ENCODE peak calls at places on chromosome 12, in four cellular contexts. One of them, this sample, is unnamed.
A peak's percentile ranks its signal among the peaks of the same experiment; 100 is the strongest.

GRCh38 chr12:46677749-46678148 is 148.0 kb downstream of the SLC38A4 start:
- DNase-seq in SK-N-SH: peak; percentile 9
- DNase-seq in GM23248: peak; percentile 34
- DNase-seq in neural progenitor cell: no peak
- DNase-seq in this sample: no peak

GRCh38 chr12:113232787-113233585 is 11.7 kb downstream of the TPCN1 start:
- DNase-seq in neural progenitor cell: peak; percentile 57
- DNase-seq in SK-N-SH: no peak
- DNase-seq in GM23248: peak; percentile 87
- DNase-seq in this sample: no peak

GRCh38 chr12:123966596-123966995 is 6.0 kb downstream of the CCDC92 start:
- DNase-seq in GM23248: peak; percentile 91
- DNase-seq in neural progenitor cell: no peak
- DNase-seq in SK-N-SH: no peak
- DNase-seq in this sample: no peak

GRCh38 chr12:70507442-70507841 is 129.8 kb downstream of the PTPRB start:
- DNase-seq in GM23248: no peak
- DNase-seq in SK-N-SH: no peak
- DNase-seq in neural progenitor cell: no peak
- DNase-seq in this sample: no peak

GRCh38 chr12:122172262-122172939 is 1.6 kb downstream of the IL31 start:
- DNase-seq in GM23248: no peak
- DNase-seq in neural progenitor cell: no peak
- DNase-seq in SK-N-SH: no peak
- DNase-seq in this sample: no peak

GRCh38 chr12:132315507-132315906 is 13.9 kb downstream of the GALNT9 start:
- DNase-seq in SK-N-SH: no peak
- DNase-seq in neural progenitor cell: no peak
- DNase-seq in GM23248: no peak
- DNase-seq in this sample: no peak

GRCh38 chr12:122148657-122149056 is 25.4 kb downstream of the IL31 start:
- DNase-seq in SK-N-SH: no peak
- DNase-seq in neural progenitor cell: no peak
- DNase-seq in GM23248: peak; percentile 14
- DNase-seq in this sample: no peak

GRCh38 chr12:124529595-124530276 is 37.7 kb downstream of the NCOR2 start:
- DNase-seq in neural progenitor cell: no peak
- DNase-seq in SK-N-SH: no peak
- DNase-seq in GM23248: no peak
- DNase-seq in this sample: peak; percentile 6

GRCh38 chr12:107322063-107322462 is 228.7 kb upstream of the CRY1 start:
- DNase-seq in neural progenitor cell: no peak
- DNase-seq in SK-N-SH: no peak
- DNase-seq in GM23248: no peak
- DNase-seq in this sample: no peak

GRCh38 chr12:82028772-82029171 is 269.6 kb upstream of the PPFIA2 start:
- DNase-seq in SK-N-SH: no peak
- DNase-seq in neural progenitor cell: no peak
- DNase-seq in GM23248: no peak
- DNase-seq in this sample: no peak

GRCh38 chr12:88111074-88111652 is 30.7 kb downstream of the CEP290 start:
- DNase-seq in SK-N-SH: peak; percentile 25
- DNase-seq in neural progenitor cell: peak; percentile 8
- DNase-seq in GM23248: peak; percentile 72
- DNase-seq in this sample: peak; percentile 71

GRCh38 chr12:118061876-118062791 is 1.2 kb upstream of the WSB2 start:
- DNase-seq in GM23248: peak; percentile 75
- DNase-seq in SK-N-SH: peak; percentile 62
- DNase-seq in neural progenitor cell: peak; percentile 70
- DNase-seq in this sample: no peak

GRCh38 chr12:4961311-4961710 is 51.6 kb downstream of the KCNA1 start:
- DNase-seq in SK-N-SH: no peak
- DNase-seq in neural progenitor cell: no peak
- DNase-seq in GM23248: no peak
- DNase-seq in this sample: no peak

GRCh38 chr12:29270446-29270845 is 110.5 kb downstream of the ERGIC2 start:
- DNase-seq in GM23248: no peak
- DNase-seq in SK-N-SH: no peak
- DNase-seq in neural progenitor cell: no peak
- DNase-seq in this sample: no peak

GRCh38 chr12:101653503-101653902 is 43.9 kb upstream of the CHPT1 start:
- DNase-seq in SK-N-SH: no peak
- DNase-seq in GM23248: no peak
- DNase-seq in neural progenitor cell: no peak
- DNase-seq in this sample: no peak

GRCh38 chr12:9673404-9674225 is 4.1 kb downstream of the CLEC2D start:
- DNase-seq in GM23248: peak; percentile 89
- DNase-seq in SK-N-SH: peak; percentile 23
- DNase-seq in neural progenitor cell: no peak
- DNase-seq in this sample: peak; percentile 56

GRCh38 chr12:95178136-95178535 is 39.1 kb downstream of the FGD6 start:
- DNase-seq in SK-N-SH: no peak
- DNase-seq in GM23248: no peak
- DNase-seq in neural progenitor cell: no peak
- DNase-seq in this sample: no peak

GRCh38 chr12:128077211-128077916 is 189.6 kb upstream of the TMEM132C start:
- DNase-seq in neural progenitor cell: no peak
- DNase-seq in SK-N-SH: no peak
- DNase-seq in GM23248: no peak
- DNase-seq in this sample: no peak

GRCh38 chr12:112419269-112420133 is 754 bp downstream of the PTPN11 start:
- DNase-seq in SK-N-SH: no peak
- DNase-seq in GM23248: peak; percentile 93
- DNase-seq in neural progenitor cell: peak; percentile 75
- DNase-seq in this sample: peak; percentile 19

GRCh38 chr12:119061208-119061796 is 80.0 kb downstream of the SRRM4 start:
- DNase-seq in neural progenitor cell: peak; percentile 89
- DNase-seq in SK-N-SH: no peak
- DNase-seq in GM23248: peak; percentile 47
- DNase-seq in this sample: peak; percentile 13

GRCh38 chr12:104863549-104863948 is 94.5 kb downstream of the SLC41A2 start:
- DNase-seq in neural progenitor cell: no peak
- DNase-seq in SK-N-SH: no peak
- DNase-seq in GM23248: peak; percentile 69
- DNase-seq in this sample: no peak

GRCh38 chr12:79140711-79141110 is 276.1 kb downstream of the SYT1 start:
- DNase-seq in neural progenitor cell: no peak
- DNase-seq in GM23248: no peak
- DNase-seq in SK-N-SH: no peak
- DNase-seq in this sample: no peak

GRCh38 chr12:3241621-3242020 is 164.4 kb downstream of the TSPAN9 start:
- DNase-seq in GM23248: no peak
- DNase-seq in SK-N-SH: no peak
- DNase-seq in neural progenitor cell: no peak
- DNase-seq in this sample: no peak

GRCh38 chr12:106418970-106419369 is 61.4 kb downstream of the POLR3B start:
- DNase-seq in SK-N-SH: no peak
- DNase-seq in neural progenitor cell: no peak
- DNase-seq in GM23248: no peak
- DNase-seq in this sample: no peak

GRCh38 chr12:95446511-95446910 is 27.4 kb upstream of the METAP2 start:
- DNase-seq in GM23248: no peak
- DNase-seq in neural progenitor cell: peak; percentile 77
- DNase-seq in SK-N-SH: peak; percentile 22
- DNase-seq in this sample: no peak

GRCh38 chr12:106973545-106973944 is 13.4 kb downstream of the MTERF2 start:
- DNase-seq in SK-N-SH: no peak
- DNase-seq in GM23248: no peak
- DNase-seq in neural progenitor cell: no peak
- DNase-seq in this sample: no peak

GRCh38 chr12:113239288-113239771 is 18.1 kb downstream of the TPCN1 start:
- DNase-seq in SK-N-SH: no peak
- DNase-seq in neural progenitor cell: no peak
- DNase-seq in GM23248: no peak
- DNase-seq in this sample: no peak

GRCh38 chr12:121795029-121795977 is 1.8 kb upstream of the RHOF start:
- DNase-seq in neural progenitor cell: peak; percentile 81
- DNase-seq in SK-N-SH: peak; percentile 86
- DNase-seq in GM23248: peak; percentile 82
- DNase-seq in this sample: peak; percentile 50

GRCh38 chr12:13839937-13840336 is 141.5 kb downstream of the GRIN2B start:
- DNase-seq in neural progenitor cell: no peak
- DNase-seq in GM23248: no peak
- DNase-seq in SK-N-SH: no peak
- DNase-seq in this sample: no peak

GRCh38 chr12:122886851-122887816 is 8.8 kb downstream of the VPS37B start:
- DNase-seq in neural progenitor cell: peak; percentile 52
- DNase-seq in GM23248: peak; percentile 56
- DNase-seq in SK-N-SH: no peak
- DNase-seq in this sample: peak; percentile 86

DNA sequence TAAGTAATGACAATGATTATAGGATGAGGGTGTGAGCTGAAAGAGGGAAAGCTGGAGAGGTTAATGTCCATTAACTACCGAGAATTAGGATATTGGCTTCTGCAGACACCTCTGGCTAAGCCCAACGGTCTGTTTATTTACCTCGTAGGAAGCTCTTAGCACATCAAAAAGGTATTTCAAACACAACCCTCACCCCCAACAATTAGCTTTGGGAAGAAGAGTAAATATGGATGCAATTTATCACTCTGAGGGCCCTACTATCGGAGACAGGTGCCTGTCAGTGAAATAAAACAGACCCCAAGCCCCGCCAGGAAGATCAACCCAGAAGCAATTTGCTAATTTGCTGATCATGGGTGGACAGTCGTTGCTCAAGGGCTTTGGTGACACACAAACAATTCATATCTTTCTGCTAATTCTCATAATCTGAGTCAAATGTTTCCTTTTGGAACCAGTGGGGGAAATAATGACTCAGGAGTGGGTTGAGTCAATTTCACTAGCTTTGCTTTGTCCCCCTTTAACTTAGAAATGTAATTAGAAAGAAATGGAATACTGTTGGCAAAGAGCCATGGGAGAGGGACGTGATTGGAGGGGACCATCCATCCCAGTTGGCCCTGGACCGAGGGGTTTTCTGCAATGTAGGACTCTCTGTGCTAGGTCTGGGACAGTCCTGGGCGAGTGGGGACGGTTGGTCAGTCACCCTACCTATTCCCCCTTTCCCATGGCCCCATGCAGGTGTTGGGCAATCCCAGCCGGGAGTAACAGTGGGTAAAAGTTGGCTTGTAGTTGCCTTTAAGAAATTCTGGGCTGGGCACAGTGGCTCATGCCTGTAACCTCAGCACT is 99.1 kb upstream of the MED13L start:
- DNase-seq in GM23248: peak; percentile 92
- DNase-seq in SK-N-SH: peak; percentile 72
- DNase-seq in neural progenitor cell: no peak
- DNase-seq in this sample: no peak
- TF ChIP-seq EZH2phosphoT487 in GM23248: no peak
- TF ChIP-seq EZH2phosphoT487 in SK-N-SH: no peak
- TF ChIP-seq EZH2phosphoT487 in neural progenitor cell: no peak
- TF ChIP-seq EZH2phosphoT487 in this sample: no peak

DNA sequence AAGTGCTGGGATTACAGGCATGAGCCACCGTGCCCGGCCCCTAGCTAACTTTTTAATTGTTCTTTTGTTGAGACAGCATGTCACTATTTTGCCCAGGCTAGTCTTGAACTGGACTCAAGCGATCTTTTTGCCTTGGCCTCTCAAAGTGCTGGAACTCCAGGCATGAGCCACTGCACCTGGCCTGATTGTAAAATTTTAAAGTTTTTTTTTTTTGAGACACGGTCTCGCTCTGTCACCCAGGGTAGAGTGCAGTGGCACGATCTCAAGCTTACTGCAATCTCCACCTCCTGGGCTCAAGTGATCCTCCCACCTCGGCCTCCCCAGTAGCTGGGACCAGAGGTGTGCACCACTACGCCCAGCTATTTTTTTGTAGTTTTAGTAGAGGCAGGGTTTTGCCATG is 79.1 kb upstream of the SINHCAF start:
- DNase-seq in neural progenitor cell: no peak
- DNase-seq in SK-N-SH: no peak
- DNase-seq in GM23248: no peak
- DNase-seq in this sample: no peak
- H3K4me1 ChIP-seq in neural progenitor cell: peaks cover 6% of the 10 kb centered on the region
- H3K4me1 ChIP-seq in SK-N-SH: no peaks in the 10 kb centered on the region
- H3K4me1 ChIP-seq in GM23248: peaks cover 4% of the 10 kb centered on the region
- H3K4me1 ChIP-seq in this sample: peaks cover 22% of the 10 kb centered on the region

GRCh38 chr12:68225576-68226476 is at the start of gene IL26:
- DNase-seq in neural progenitor cell: no peak
- DNase-seq in SK-N-SH: no peak
- DNase-seq in GM23248: no peak
- DNase-seq in this sample: no peak

GRCh38 chr12:68222336-68222735 is 3.3 kb downstream of the IL26 start:
- DNase-seq in GM23248: peak; percentile 18
- DNase-seq in neural progenitor cell: no peak
- DNase-seq in SK-N-SH: no peak
- DNase-seq in this sample: no peak

GRCh38 chr12:68224613-68225285 is 861 bp downstream of the IL26 start:
- DNase-seq in SK-N-SH: no peak
- DNase-seq in GM23248: peak; percentile 89
- DNase-seq in neural progenitor cell: no peak
- DNase-seq in this sample: no peak

GRCh38 chr12:68223067-68223747 is 2.4 kb downstream of the IL26 start:
- DNase-seq in SK-N-SH: peak; percentile 61
- DNase-seq in neural progenitor cell: peak; percentile 91
- DNase-seq in GM23248: peak; percentile 92
- DNase-seq in this sample: peak; percentile 69

DNA sequence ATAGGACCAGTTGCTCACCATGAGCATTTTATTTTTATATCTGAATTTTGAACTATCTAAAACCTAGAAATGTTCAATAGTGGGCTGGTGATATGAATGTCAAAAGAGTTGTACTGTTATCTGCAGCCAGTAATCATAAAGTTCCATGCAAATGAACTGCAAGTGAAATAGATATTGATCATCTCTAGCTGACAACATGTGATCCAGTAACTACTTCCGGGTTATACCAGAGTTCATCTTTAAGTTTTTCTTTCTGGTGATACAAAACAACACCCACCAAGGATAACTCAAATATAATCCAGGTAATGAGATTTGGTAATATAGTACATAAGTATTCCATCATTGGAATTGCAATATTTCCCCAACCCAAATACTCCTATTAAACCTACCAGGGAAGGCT is 4.1 kb downstream of the IL26 start:
- DNase-seq in GM23248: no peak
- DNase-seq in neural progenitor cell: no peak
- DNase-seq in SK-N-SH: no peak
- DNase-seq in this sample: no peak
- H3K9ac ChIP-seq in GM23248: no peak overlapping the region
- H3K9ac ChIP-seq in neural progenitor cell: no peak overlapping the region
- H3K9ac ChIP-seq in SK-N-SH: no peak overlapping the region
- H3K9ac ChIP-seq in this sample: no peak overlapping the region

DNA sequence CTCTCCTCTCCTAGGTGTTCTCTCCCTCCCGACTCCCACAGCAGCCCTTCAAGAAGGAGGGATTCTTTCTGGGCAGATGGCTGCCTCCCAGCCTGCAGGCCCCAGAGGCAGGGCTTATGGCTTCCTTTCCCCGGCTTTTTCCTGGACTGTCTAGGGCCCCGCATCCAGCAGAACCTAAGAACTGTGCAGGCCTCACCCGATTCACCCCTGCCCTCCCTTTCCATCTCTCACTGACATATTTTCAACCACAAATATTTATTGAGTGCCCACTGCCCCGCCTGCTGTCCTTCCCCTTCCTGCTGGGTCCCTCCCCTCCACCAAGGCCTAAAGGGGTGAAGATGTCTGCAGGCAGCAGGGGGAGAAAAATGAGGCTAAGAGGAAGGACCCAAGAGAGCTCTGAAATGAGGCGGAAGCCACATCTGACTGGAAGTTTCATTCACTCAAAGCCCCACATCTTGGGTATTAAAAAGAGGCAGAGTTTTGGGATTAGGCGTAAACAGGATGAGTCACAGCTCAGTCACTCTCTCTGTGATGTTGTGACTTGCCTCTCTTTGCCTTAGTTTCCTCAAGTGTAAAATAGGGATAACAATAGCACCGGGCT is 2.9 kb downstream of the SCNN1A start:
- DNase-seq in GM23248: peak; percentile 82
- DNase-seq in SK-N-SH: no peak
- DNase-seq in neural progenitor cell: peak; percentile 35
- DNase-seq in this sample: peak; percentile 45
- TF ChIP-seq EZH2phosphoT487 in GM23248: no peak
- TF ChIP-seq EZH2phosphoT487 in SK-N-SH: no peak
- TF ChIP-seq EZH2phosphoT487 in neural progenitor cell: no peak
- TF ChIP-seq EZH2phosphoT487 in this sample: no peak

This sample was measured in MM.1S.